ENCODE peak calls at places on chromosomes 2 and 18, in nine cellular contexts. One of them, this sample, is unnamed.

GRCh38 chr18:25704096-25704870 is 352.3 kb upstream of the ZNF521 start:
- DNase-seq in A549: no peak
- DNase-seq in IMR-90: no peak
- DNase-seq in breast epithelium: no peak
- DNase-seq in HAP-1: no peak
- DNase-seq in neural progenitor cell: no peak
- DNase-seq in uterus: no peak
- DNase-seq in H9: no peak
- DNase-seq in esophagus squamous epithelium: no peak
- DNase-seq in this sample: no peak

GRCh38 chr2:111178730-111179405 is 58.2 kb downstream of the BCL2L11 start:
- DNase-seq in breast epithelium: no peak
- DNase-seq in HAP-1: no peak
- DNase-seq in H9: no peak
- DNase-seq in esophagus squamous epithelium: no peak
- DNase-seq in neural progenitor cell: no peak
- DNase-seq in IMR-90: peak; percentile 49
- DNase-seq in A549: peak; percentile 60
- DNase-seq in uterus: no peak
- DNase-seq in this sample: no peak

GRCh38 chr2:191385416-191386160 is 140.4 kb downstream of the MYO1B start:
- DNase-seq in H9: no peak
- DNase-seq in uterus: no peak
- DNase-seq in A549: no peak
- DNase-seq in esophagus squamous epithelium: no peak
- DNase-seq in IMR-90: peak; percentile 44
- DNase-seq in breast epithelium: no peak
- DNase-seq in HAP-1: no peak
- DNase-seq in neural progenitor cell: no peak
- DNase-seq in this sample: no peak

GRCh38 chr18:11119962-11120361 is 29.4 kb downstream of the PIEZO2 start:
- DNase-seq in esophagus squamous epithelium: no peak
- DNase-seq in breast epithelium: no peak
- DNase-seq in A549: peak; percentile 6
- DNase-seq in uterus: no peak
- DNase-seq in IMR-90: no peak
- DNase-seq in H9: no peak
- DNase-seq in HAP-1: no peak
- DNase-seq in neural progenitor cell: no peak
- DNase-seq in this sample: no peak

GRCh38 chr2:5021148-5021547 is 671.0 kb upstream of the SOX11 start:
- DNase-seq in neural progenitor cell: no peak
- DNase-seq in H9: no peak
- DNase-seq in IMR-90: no peak
- DNase-seq in uterus: no peak
- DNase-seq in A549: no peak
- DNase-seq in esophagus squamous epithelium: no peak
- DNase-seq in HAP-1: no peak
- DNase-seq in breast epithelium: no peak
- DNase-seq in this sample: no peak

GRCh38 chr2:22904126-22904684 is 480.8 kb upstream of the KLHL29 start:
- DNase-seq in esophagus squamous epithelium: no peak
- DNase-seq in H9: peak; percentile 67
- DNase-seq in uterus: peak; percentile 18
- DNase-seq in breast epithelium: no peak
- DNase-seq in IMR-90: no peak
- DNase-seq in A549: peak; percentile 19
- DNase-seq in neural progenitor cell: peak; percentile 79
- DNase-seq in HAP-1: peak; percentile 72
- DNase-seq in this sample: no peak

GRCh38 chr2:101435011-101435862 is 39.7 kb downstream of the RFX8 start:
- DNase-seq in uterus: peak; percentile 36
- DNase-seq in HAP-1: peak; percentile 68
- DNase-seq in H9: peak; percentile 65
- DNase-seq in esophagus squamous epithelium: no peak
- DNase-seq in A549: no peak
- DNase-seq in breast epithelium: no peak
- DNase-seq in neural progenitor cell: peak; percentile 93
- DNase-seq in IMR-90: peak; percentile 41
- DNase-seq in this sample: no peak

GRCh38 chr18:23593720-23594119 is 7.4 kb upstream of the NPC1 start:
- DNase-seq in breast epithelium: no peak
- DNase-seq in IMR-90: peak; percentile 87
- DNase-seq in neural progenitor cell: no peak
- DNase-seq in HAP-1: no peak
- DNase-seq in H9: no peak
- DNase-seq in uterus: no peak
- DNase-seq in A549: peak; percentile 45
- DNase-seq in esophagus squamous epithelium: no peak
- DNase-seq in this sample: peak; percentile 80

GRCh38 chr2:237154050-237154638 is 68.5 kb downstream of the COPS8 start:
- DNase-seq in A549: peak; percentile 45
- DNase-seq in HAP-1: peak; percentile 55
- DNase-seq in breast epithelium: no peak
- DNase-seq in H9: peak; percentile 71
- DNase-seq in IMR-90: peak; percentile 81
- DNase-seq in neural progenitor cell: peak; percentile 66
- DNase-seq in esophagus squamous epithelium: no peak
- DNase-seq in uterus: no peak
- DNase-seq in this sample: no peak

GRCh38 chr2:237157551-237158102 is 71.9 kb downstream of the COPS8 start:
- DNase-seq in IMR-90: peak; percentile 74
- DNase-seq in neural progenitor cell: no peak
- DNase-seq in HAP-1: no peak
- DNase-seq in esophagus squamous epithelium: no peak
- DNase-seq in breast epithelium: no peak
- DNase-seq in A549: no peak
- DNase-seq in uterus: no peak
- DNase-seq in H9: no peak
- DNase-seq in this sample: no peak

GRCh38 chr2:237156131-237156856 is 70.6 kb downstream of the COPS8 start:
- DNase-seq in A549: no peak
- DNase-seq in neural progenitor cell: no peak
- DNase-seq in esophagus squamous epithelium: no peak
- DNase-seq in HAP-1: no peak
- DNase-seq in H9: no peak
- DNase-seq in IMR-90: peak; percentile 93
- DNase-seq in uterus: peak; percentile 85
- DNase-seq in breast epithelium: no peak
- DNase-seq in this sample: no peak

GRCh38 chr2:237156857-237157550 is 71.3 kb downstream of the COPS8 start:
- DNase-seq in H9: no peak
- DNase-seq in esophagus squamous epithelium: no peak
- DNase-seq in uterus: no peak
- DNase-seq in A549: no peak
- DNase-seq in HAP-1: no peak
- DNase-seq in IMR-90: no peak
- DNase-seq in breast epithelium: no peak
- DNase-seq in neural progenitor cell: no peak
- DNase-seq in this sample: no peak

DNA sequence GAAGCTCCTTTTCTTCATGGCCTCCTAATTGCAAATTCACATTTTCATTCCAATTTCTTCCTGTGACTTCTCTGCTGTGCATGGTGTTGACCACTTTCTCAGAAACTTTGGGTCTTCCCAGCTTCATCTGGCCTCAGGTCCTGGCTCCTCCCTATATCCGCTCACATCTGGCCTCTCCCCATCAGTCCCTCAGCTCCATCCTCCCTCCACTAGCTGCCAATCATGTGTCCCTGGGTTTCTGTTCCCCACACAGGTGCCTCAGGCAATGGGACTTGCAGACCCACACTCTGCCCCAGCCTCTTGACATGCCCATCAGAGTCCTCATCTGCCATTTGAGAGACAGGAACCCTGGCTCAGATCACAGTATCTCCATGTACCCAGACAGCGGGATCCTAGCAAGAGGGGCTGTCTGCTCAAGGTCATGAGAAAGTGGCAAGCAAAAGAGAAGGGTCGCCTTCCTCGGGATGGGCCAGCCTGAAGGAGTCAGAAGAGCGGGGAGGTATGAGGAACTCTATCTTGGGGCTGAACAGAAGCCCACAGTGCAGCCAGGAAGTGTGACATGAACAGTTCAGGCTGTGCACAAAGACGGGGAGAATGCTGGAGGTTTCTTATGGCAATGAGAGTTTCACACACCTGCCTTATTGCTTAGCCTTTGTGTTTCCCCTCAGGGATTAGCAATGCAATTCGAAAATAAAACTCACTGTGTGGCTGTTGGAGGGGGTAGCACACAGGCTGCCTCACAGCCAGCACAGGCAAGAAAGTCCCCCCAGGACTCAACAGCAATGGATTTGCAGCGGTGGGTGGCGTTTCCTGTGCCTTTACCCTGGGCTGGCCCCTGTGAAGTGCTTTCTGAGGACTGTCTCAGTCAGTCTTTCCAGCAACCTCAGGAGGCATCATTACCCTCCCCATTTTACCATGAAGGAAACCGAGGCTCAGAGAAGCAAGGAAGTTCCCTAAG is 69.5 kb downstream of the COPS8 start:
- DNase-seq in H9: no peak
- DNase-seq in uterus: no peak
- DNase-seq in neural progenitor cell: no peak
- DNase-seq in A549: no peak
- DNase-seq in esophagus squamous epithelium: no peak
- DNase-seq in breast epithelium: no peak
- DNase-seq in HAP-1: no peak
- DNase-seq in IMR-90: no peak
- DNase-seq in this sample: no peak
- H3K4me1 ChIP-seq in H9: no peaks in the 10 kb centered on the region
- H3K4me1 ChIP-seq in uterus: peaks cover 6% of the 10 kb centered on the region
- H3K4me1 ChIP-seq in neural progenitor cell: no peaks in the 10 kb centered on the region
- H3K4me1 ChIP-seq in A549: no peaks in the 10 kb centered on the region
- H3K4me1 ChIP-seq in esophagus squamous epithelium: peaks cover 17% of the 10 kb centered on the region
- H3K4me1 ChIP-seq in breast epithelium: no peaks in the 10 kb centered on the region
- H3K4me1 ChIP-seq in HAP-1: no peaks in the 10 kb centered on the region
- H3K4me1 ChIP-seq in IMR-90: peaks cover 24% of the 10 kb centered on the region
- H3K4me1 ChIP-seq in this sample: no peaks in the 10 kb centered on the region

GRCh38 chr2:174613545-174613944 is 15.9 kb upstream of the WIPF1 start:
- DNase-seq in uterus: no peak
- DNase-seq in A549: no peak
- DNase-seq in breast epithelium: no peak
- DNase-seq in IMR-90: no peak
- DNase-seq in esophagus squamous epithelium: no peak
- DNase-seq in neural progenitor cell: no peak
- DNase-seq in HAP-1: no peak
- DNase-seq in H9: no peak
- DNase-seq in this sample: no peak

GRCh38 chr2:174611851-174612250 is 14.2 kb upstream of the WIPF1 start:
- DNase-seq in IMR-90: no peak
- DNase-seq in uterus: no peak
- DNase-seq in breast epithelium: no peak
- DNase-seq in A549: no peak
- DNase-seq in esophagus squamous epithelium: no peak
- DNase-seq in H9: no peak
- DNase-seq in HAP-1: no peak
- DNase-seq in neural progenitor cell: no peak
- DNase-seq in this sample: no peak

GRCh38 chr2:174611006-174611405 is 13.4 kb upstream of the WIPF1 start:
- DNase-seq in uterus: no peak
- DNase-seq in breast epithelium: no peak
- DNase-seq in neural progenitor cell: no peak
- DNase-seq in esophagus squamous epithelium: no peak
- DNase-seq in IMR-90: no peak
- DNase-seq in HAP-1: no peak
- DNase-seq in H9: no peak
- DNase-seq in A549: no peak
- DNase-seq in this sample: no peak

GRCh38 chr2:174614261-174614660 is 16.7 kb upstream of the WIPF1 start:
- DNase-seq in H9: no peak
- DNase-seq in neural progenitor cell: no peak
- DNase-seq in esophagus squamous epithelium: no peak
- DNase-seq in A549: peak; percentile 69
- DNase-seq in breast epithelium: no peak
- DNase-seq in uterus: no peak
- DNase-seq in IMR-90: peak; percentile 81
- DNase-seq in HAP-1: no peak
- DNase-seq in this sample: peak; percentile 85

DNA sequence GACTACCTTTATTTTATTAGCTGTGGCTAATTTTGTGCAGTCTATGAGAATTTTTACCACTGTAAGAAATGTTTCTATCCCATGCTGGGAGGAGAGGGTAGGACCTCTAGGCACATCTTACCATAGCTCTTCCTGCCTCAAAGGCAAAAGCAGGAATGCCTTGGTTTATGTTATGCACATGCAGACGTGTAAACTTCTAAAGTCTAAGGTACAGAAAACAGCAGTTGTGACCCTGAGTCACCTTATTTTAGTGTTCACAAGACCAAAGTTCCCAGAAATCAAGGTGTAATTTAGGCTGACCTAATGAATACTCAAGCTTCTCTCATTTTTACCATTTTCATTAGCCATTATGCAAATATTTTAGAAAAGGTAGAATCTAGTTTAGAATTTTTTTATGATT is 15.4 kb upstream of the WIPF1 start:
- DNase-seq in A549: no peak
- DNase-seq in neural progenitor cell: no peak
- DNase-seq in esophagus squamous epithelium: no peak
- DNase-seq in H9: no peak
- DNase-seq in IMR-90: no peak
- DNase-seq in uterus: no peak
- DNase-seq in breast epithelium: no peak
- DNase-seq in HAP-1: no peak
- DNase-seq in this sample: no peak
- H3K4me1 ChIP-seq in A549: peaks cover 69% of the 10 kb centered on the region
- H3K4me1 ChIP-seq in neural progenitor cell: no peaks in the 10 kb centered on the region
- H3K4me1 ChIP-seq in esophagus squamous epithelium: peaks cover 53% of the 10 kb centered on the region
- H3K4me1 ChIP-seq in H9: no peaks in the 10 kb centered on the region
- H3K4me1 ChIP-seq in IMR-90: peaks cover 12% of the 10 kb centered on the region
- H3K4me1 ChIP-seq in uterus: no peaks in the 10 kb centered on the region
- H3K4me1 ChIP-seq in breast epithelium: no peaks in the 10 kb centered on the region
- H3K4me1 ChIP-seq in HAP-1: no peaks in the 10 kb centered on the region
- H3K4me1 ChIP-seq in this sample: peaks cover 4% of the 10 kb centered on the region

DNA sequence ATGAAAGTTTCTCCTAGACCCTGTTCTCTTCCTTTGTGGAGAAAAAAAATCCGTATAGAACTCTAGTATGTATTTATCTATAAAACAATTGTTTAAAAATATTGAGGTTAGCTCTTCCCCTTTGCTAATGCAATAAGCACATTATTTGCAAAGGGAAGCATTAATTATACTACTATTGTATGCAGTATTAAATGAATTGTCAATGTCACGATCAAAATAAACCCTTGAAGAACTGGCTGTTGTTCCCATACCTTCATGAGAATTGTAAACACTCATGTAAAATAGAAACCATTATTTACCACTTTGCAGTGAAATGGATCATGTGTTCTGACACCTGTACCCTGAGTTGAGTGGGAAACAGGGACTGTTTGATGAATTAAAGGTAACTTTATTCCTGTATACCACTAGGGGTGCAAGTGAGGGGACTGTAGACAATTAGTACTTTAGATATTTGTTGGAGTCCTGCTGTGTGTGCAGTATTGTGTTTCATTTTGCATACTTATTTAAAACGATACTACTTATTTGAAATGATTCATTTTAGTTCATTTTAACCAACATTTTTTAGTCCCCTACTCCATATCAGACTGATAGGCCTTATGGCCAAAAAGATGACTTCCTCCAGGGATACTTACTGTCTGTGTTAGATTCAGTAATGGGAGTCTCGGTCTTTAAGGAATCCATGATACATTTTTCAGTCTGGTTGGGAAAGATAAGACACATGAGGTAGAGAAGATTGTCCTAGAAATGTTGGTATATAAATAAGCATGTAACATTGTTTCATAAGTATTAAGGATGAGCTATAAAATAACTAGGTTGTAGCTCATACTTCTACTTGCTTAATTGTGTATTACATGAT is 7.9 kb downstream of the PKP4 start:
- DNase-seq in esophagus squamous epithelium: no peak
- DNase-seq in neural progenitor cell: peak; percentile 30
- DNase-seq in uterus: no peak
- DNase-seq in H9: no peak
- DNase-seq in breast epithelium: no peak
- DNase-seq in IMR-90: peak; percentile 16
- DNase-seq in A549: peak; percentile 56
- DNase-seq in HAP-1: no peak
- DNase-seq in this sample: no peak
- H3K4me1 ChIP-seq in esophagus squamous epithelium: peaks cover 41% of the 10 kb centered on the region
- H3K4me1 ChIP-seq in neural progenitor cell: peaks cover 23% of the 10 kb centered on the region
- H3K4me1 ChIP-seq in uterus: no peaks in the 10 kb centered on the region
- H3K4me1 ChIP-seq in H9: peaks cover 2% of the 10 kb centered on the region
- H3K4me1 ChIP-seq in breast epithelium: no peaks in the 10 kb centered on the region
- H3K4me1 ChIP-seq in IMR-90: peaks cover under 1% of the 10 kb centered on the region
- H3K4me1 ChIP-seq in A549: peaks cover 31% of the 10 kb centered on the region
- H3K4me1 ChIP-seq in HAP-1: peaks cover 9% of the 10 kb centered on the region
- H3K4me1 ChIP-seq in this sample: peaks cover 14% of the 10 kb centered on the region

GRCh38 chr2:234953116-234954031 is 1.6 kb downstream of the SH3BP4 start:
- DNase-seq in uterus: no peak
- DNase-seq in A549: no peak
- DNase-seq in breast epithelium: peak; percentile 54
- DNase-seq in esophagus squamous epithelium: no peak
- DNase-seq in HAP-1: peak; percentile 53
- DNase-seq in IMR-90: no peak
- DNase-seq in neural progenitor cell: peak; percentile 43
- DNase-seq in H9: no peak
- DNase-seq in this sample: no peak
- H3K4me1 ChIP-seq in uterus: no peaks in the 10 kb centered on the region
- H3K4me1 ChIP-seq in A549: peaks cover 54% of the 10 kb centered on the region
- H3K4me1 ChIP-seq in breast epithelium: peaks cover 12% of the 10 kb centered on the region
- H3K4me1 ChIP-seq in esophagus squamous epithelium: peaks cover 69% of the 10 kb centered on the region
- H3K4me1 ChIP-seq in HAP-1: peaks cover 30% of the 10 kb centered on the region
- H3K4me1 ChIP-seq in IMR-90: peaks cover 41% of the 10 kb centered on the region
- H3K4me1 ChIP-seq in neural progenitor cell: peaks cover 62% of the 10 kb centered on the region
- H3K4me1 ChIP-seq in H9: peaks cover 15% of the 10 kb centered on the region
- H3K4me1 ChIP-seq in this sample: peaks cover 44% of the 10 kb centered on the region

This sample was measured in foreskin keratinocyte.